ENCODE peak calls at places on chromosomes 7 and 10, in ten cellular contexts. Y is CD4-positive, alpha-beta T cell; T is kidney; O is endothelial cell; Q is GM12864; G is OCI-LY7; I is astrocyte of the spinal cord; E is GM20000; N is HFFc6; F is upper lobe of left lung. R is an unnamed sample.
A peak's percentile ranks its signal among the peaks of the same experiment; 100 is the strongest.

GRCh38 chr10:93566435-93567276 is at the start of gene FFAR4:
- DNase-seq in Y (no peak), T (no peak), O (peak; percentile 21), Q (no peak), G (no peak), I (no peak), E (no peak), N (no peak), F (peak; percentile 89), R (no peak)

GRCh38 chr10:81876253-81876731 is 1.3 kb downstream of the NRG3 start:
- DNase-seq in Y (no peak), T (peak; percentile 57), O (peak; percentile 45), Q (no peak), G (no peak), I (no peak), E (no peak), N (no peak), F (peak; percentile 15), R (no peak)

GRCh38 chr10:129090618-129091366 is 376.2 kb upstream of the MGMT start:
- DNase-seq in Y (no peak), T (no peak), O (no peak), Q (no peak), G (no peak), I (no peak), E (no peak), N (no peak), F (no peak), R (no peak)

GRCh38 chr7:142646274-142646895 is 102.9 kb upstream of the PRSS1 start:
- DNase-seq in Y (no peak), T (no peak), O (no peak), Q (no peak), G (peak; percentile 7), I (no peak), E (no peak), N (no peak), F (no peak), R (no peak)

GRCh38 chr10:49113741-49114141 is 1.6 kb downstream of the VSTM4 start:
- DNase-seq in Y (no peak), T (no peak), O (no peak), Q (no peak), G (no peak), I (no peak), E (no peak), N (no peak), F (no peak), R (no peak)

GRCh38 chr7:41996381-41997035 is 240.5 kb downstream of the GLI3 start:
- DNase-seq in Y (no peak), T (no peak), O (no peak), Q (no peak), G (peak; percentile 11), I (peak; percentile 81), E (no peak), N (peak; percentile 26), F (no peak), R (peak; percentile 56)

GRCh38 chr7:129578829-129579228 is 32.7 kb upstream of the NRF1 start:
- DNase-seq in Y (no peak), T (no peak), O (no peak), Q (no peak), G (no peak), I (no peak), E (no peak), N (no peak), F (peak; percentile 56), R (no peak)

GRCh38 chr7:134605978-134606923 is 40.4 kb upstream of the BPGM start:
- DNase-seq in Y (peak; percentile 35), T (no peak), O (peak; percentile 60), Q (peak; percentile 27), G (peak; percentile 66), I (peak; percentile 59), E (peak; percentile 61), N (peak; percentile 62), F (no peak), R (no peak)

GRCh38 chr10:131177431-131178327 is 133.8 kb downstream of the TCERG1L start:
- DNase-seq in Y (no peak), T (peak; percentile 65), O (no peak), Q (no peak), G (no peak), I (no peak), E (no peak), N (no peak), F (no peak), R (no peak)

GRCh38 chr10:131175891-131176290 is 135.6 kb downstream of the TCERG1L start:
- DNase-seq in Y (no peak), T (no peak), O (no peak), Q (no peak), G (no peak), I (no peak), E (no peak), N (no peak), F (no peak), R (no peak)

GRCh38 chr10:131178521-131178920 is 133.0 kb downstream of the TCERG1L start:
- DNase-seq in Y (no peak), T (no peak), O (no peak), Q (no peak), G (no peak), I (no peak), E (no peak), N (no peak), F (no peak), R (no peak)

GRCh38 chr10:131174651-131175540 is 136.6 kb downstream of the TCERG1L start:
- DNase-seq in Y (no peak), T (peak; percentile 44), O (no peak), Q (no peak), G (no peak), I (no peak), E (no peak), N (no peak), F (peak; percentile 55), R (no peak)

DNA sequence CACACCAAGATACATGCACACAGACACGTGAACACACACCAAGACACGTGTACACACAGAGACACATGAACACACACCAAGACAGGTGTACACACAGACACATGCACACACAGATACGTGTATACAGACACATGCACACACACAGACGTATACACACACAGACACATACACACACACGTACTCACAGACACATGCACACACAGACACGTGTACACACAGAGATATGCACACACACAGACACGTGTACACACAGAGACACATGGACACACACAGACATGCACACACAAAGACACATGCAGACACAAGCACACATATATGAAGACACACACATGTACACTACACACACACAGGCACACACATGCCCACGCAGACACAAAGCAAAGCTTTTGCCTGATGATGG is 134.6 kb downstream of the TCERG1L start:
- DNase-seq in Y (no peak), T (no peak), O (no peak), Q (no peak), G (no peak), I (no peak), E (no peak), N (no peak), F (no peak), R (no peak)
- TF ChIP-seq CTCF in Y (no peak), T (no peak), O (no peak), Q (no peak), G (no peak), I (no peak), E (no peak), N (no peak), F (no peak), R (no peak)

GRCh38 chr7:97499204-97499603 is 232.7 kb upstream of the TAC1 start:
- DNase-seq in Y (no peak), T (no peak), O (peak; percentile 42), Q (peak; percentile 3), G (peak; percentile 29), I (no peak), E (peak; percentile 37), N (peak; percentile 2), F (no peak), R (no peak)

GRCh38 chr7:97506728-97507127 is 225.2 kb upstream of the TAC1 start:
- DNase-seq in Y (no peak), T (no peak), O (no peak), Q (peak; percentile 8), G (no peak), I (no peak), E (peak; percentile 12), N (no peak), F (no peak), R (no peak)

DNA sequence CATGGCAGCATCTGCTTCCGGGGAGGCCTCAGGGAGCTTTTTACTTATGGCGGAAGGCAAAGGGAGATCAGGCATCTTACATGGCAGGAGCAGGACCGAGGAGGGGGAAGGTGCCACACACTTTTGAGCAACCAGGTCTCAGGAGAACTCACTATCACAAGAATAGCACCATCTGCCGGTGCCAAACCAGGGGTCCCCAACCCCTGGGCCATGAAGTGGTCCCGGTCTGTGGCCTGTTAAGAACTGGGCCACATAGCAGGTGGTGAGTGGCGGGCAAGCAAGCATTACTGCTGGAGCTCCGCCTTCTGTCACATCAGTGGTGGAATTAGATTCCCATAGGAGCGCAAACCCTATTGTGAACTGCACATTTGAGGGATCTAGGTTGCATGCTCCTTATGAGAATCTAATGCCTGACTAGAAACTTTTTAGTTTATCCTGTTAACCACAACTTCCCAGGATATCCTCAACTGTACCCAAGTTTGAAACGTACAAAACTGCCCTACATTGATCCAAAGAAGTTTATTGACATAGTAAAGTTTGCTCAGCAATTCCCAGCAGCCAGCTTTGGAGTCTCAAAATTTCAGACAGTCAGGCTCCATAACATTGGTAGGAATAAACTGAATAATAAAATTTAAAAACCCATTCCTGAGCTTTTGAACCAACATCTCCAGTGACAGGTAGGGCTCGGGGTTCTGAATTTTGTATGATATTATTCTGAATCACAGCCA is 228.4 kb upstream of the TAC1 start:
- DNase-seq in Y (no peak), T (peak; percentile 38), O (no peak), Q (no peak), G (no peak), I (no peak), E (no peak), N (no peak), F (peak; percentile 11), R (no peak)
- TF ChIP-seq CTCF in Y (no peak), T (no peak), O (no peak), Q (no peak), G (no peak), I (no peak), E (no peak), N (no peak), F (no peak), R (no peak)

DNA sequence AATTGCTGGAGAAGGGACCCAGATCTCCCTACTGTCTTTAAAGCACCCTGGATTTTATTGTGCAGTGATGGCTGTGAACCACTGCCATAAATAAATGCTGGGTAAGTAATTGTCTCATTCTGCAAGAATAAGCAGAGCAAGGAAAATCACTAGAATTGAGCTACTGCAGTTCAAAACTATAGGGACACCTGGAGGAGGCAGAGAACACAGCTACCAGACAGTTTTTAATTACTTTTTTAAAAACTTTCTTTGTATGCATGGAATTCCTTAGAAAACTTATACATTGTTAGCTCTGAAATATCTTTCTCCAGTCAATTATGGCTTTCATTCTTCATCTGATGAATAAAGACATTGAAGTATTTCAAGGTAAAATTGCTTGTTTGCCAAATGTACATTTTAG is 866.3 kb upstream of the GHITM start:
- DNase-seq in Y (no peak), T (no peak), O (no peak), Q (no peak), G (no peak), I (peak; percentile 0), E (no peak), N (no peak), F (no peak), R (no peak)
- TF ChIP-seq CTCF in Y (no peak), T (no peak), O (no peak), Q (no peak), G (no peak), I (no peak), E (no peak), N (no peak), F (no peak), R (no peak)

DNA sequence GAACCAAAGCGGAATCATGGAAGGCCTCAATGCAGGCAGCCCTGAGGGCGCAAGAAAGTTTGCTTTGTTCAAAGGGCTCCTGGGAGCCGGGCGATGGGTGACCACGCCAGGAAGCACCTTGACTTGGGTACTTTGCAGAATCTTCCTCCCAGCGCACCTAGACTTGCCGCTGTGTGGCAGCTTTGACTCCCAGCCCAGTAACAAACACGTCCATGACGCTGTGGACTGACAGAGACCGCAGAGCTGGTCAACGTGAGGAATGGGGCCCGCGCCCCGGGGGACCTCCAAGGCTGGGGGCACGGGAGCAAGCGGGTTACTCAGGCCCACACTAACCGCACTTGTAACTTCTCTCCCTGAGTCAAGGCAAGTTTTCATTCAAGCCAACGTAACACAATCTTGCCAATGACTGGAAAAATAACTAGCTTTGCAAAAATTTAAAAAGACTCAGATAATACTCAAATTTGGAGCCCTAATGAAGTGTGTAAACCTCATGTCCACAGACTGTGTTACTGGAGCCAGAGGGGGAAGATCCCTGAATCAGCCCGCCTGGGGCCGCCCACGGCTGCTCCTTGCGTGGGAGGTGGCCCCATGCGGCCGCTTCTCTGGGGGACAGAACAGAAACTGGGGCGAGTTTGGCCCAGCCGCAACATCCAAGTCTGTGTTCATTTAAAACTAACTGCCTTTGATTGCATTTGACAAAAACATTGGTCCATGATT is 130.8 kb downstream of the DNAJB6 start:
- DNase-seq in Y (no peak), T (no peak), O (no peak), Q (no peak), G (no peak), I (no peak), E (no peak), N (no peak), F (peak; percentile 74), R (no peak)
- TF ChIP-seq CTCF in Y (no peak), T (no peak), O (no peak), Q (no peak), G (no peak), I (no peak), E (no peak), N (no peak), F (no peak), R (no peak)

R was measured in AG09319.